ENCODE peak calls at places on chromosomes 3 and 15, in six cellular contexts. R is ACHN; O is LoVo; S is psoas muscle; P is activated CD4-positive, CD25-positive, alpha-beta regulatory T cell treated with anti-CD3 and anti-CD28 coated beads, Interleukin-2, amount 50 U/mL, for 72 hours; K is GM19239. M is an unnamed sample.

GRCh38 chr3:138848696-138849095 is 14.0 kb upstream of the PIK3CB start:
- DNase-seq in R (no peak), O (no peak), S (no peak), P (no peak), K (no peak), M (no peak)

GRCh38 chr3:170999737-171000242 is 26.7 kb downstream of the SLC2A2 start:
- DNase-seq in R (peak), O (peak), S (no peak), P (no peak), K (no peak), M (peak)

GRCh38 chr15:67054676-67055075 is 10.7 kb upstream of the SMAD3 start:
- DNase-seq in R (no peak), O (no peak), S (no peak), P (no peak), K (no peak), M (no peak)

GRCh38 chr15:41160639-41161315 is 44.7 kb upstream of the INO80 start:
- DNase-seq in R (no peak), O (no peak), S (no peak), P (no peak), K (no peak), M (no peak)

GRCh38 chr3:23710555-23710954 is 95.2 kb upstream of the UBE2E1 start:
- DNase-seq in R (no peak), O (no peak), S (peak), P (no peak), K (no peak), M (peak)

GRCh38 chr3:114179575-114179974 is 723 bp upstream of the DRD3 start:
- DNase-seq in R (peak), O (no peak), S (no peak), P (no peak), K (no peak), M (no peak)

GRCh38 chr15:72796515-72797337 is 13.2 kb upstream of the ADPGK start:
- DNase-seq in R (peak), O (peak), S (peak), P (peak), K (peak), M (peak)

GRCh38 chr15:40310001-40310959 is 2.5 kb upstream of the PLCB2 start:
- DNase-seq in R (peak), O (peak), S (no peak), P (peak), K (no peak), M (peak)

GRCh38 chr3:181210275-181210674 is 220.7 kb upstream of the DNAJC19 start:
- DNase-seq in R (peak), O (peak), S (no peak), P (no peak), K (no peak), M (no peak)

GRCh38 chr15:55696221-55696620 is 46.7 kb downstream of the PRTG start:
- DNase-seq in R (no peak), O (no peak), S (no peak), P (no peak), K (no peak), M (no peak)

GRCh38 chr3:125990253-125990970 is 21.4 kb downstream of the ROPN1B start:
- DNase-seq in R (no peak), O (no peak), S (peak), P (peak), K (peak), M (peak)

GRCh38 chr3:152797751-152798432 is 37.0 kb upstream of the P2RY1 start:
- DNase-seq in R (no peak), O (no peak), S (no peak), P (no peak), K (no peak), M (no peak)

GRCh38 chr3:129994883-129995559 is 20.5 kb downstream of the TRH start:
- DNase-seq in R (no peak), O (no peak), S (no peak), P (no peak), K (no peak), M (no peak)

GRCh38 chr3:148642214-148642613 is 55.5 kb upstream of the AGTR1 start:
- DNase-seq in R (no peak), O (no peak), S (no peak), P (no peak), K (no peak), M (no peak)

GRCh38 chr3:96776818-96777217 is 37.6 kb upstream of the EPHA6 start:
- DNase-seq in R (no peak), O (no peak), S (no peak), P (no peak), K (no peak), M (no peak)

GRCh38 chr3:50340404-50341329 is at the start of gene RASSF1:
- DNase-seq in R (no peak), O (peak), S (peak), P (peak), K (peak), M (peak)

GRCh38 chr15:74345051-74345450 is 22.4 kb downstream of the CYP11A1 start:
- DNase-seq in R (no peak), O (no peak), S (no peak), P (no peak), K (no peak), M (no peak)

GRCh38 chr3:117681619-117682018 is 972.0 kb downstream of the TUSC7 start:
- DNase-seq in R (no peak), O (no peak), S (no peak), P (no peak), K (no peak), M (no peak)

GRCh38 chr3:133930341-133930933 is 34.8 kb upstream of the RAB6B start:
- DNase-seq in R (peak), O (peak), S (no peak), P (no peak), K (no peak), M (no peak)

GRCh38 chr3:133254151-133254550 is 145.7 kb upstream of the BFSP2 start:
- DNase-seq in R (no peak), O (no peak), S (no peak), P (no peak), K (no peak), M (no peak)

GRCh38 chr3:55060921-55061555 is 133.2 kb upstream of the LRTM1 start:
- DNase-seq in R (no peak), O (no peak), S (no peak), P (no peak), K (no peak), M (no peak)

GRCh38 chr3:62159056-62159455 is 214.3 kb downstream of the FEZF2 start:
- DNase-seq in R (no peak), O (no peak), S (no peak), P (no peak), K (no peak), M (no peak)

GRCh38 chr3:184568918-184569829 is 7.6 kb downstream of the EPHB3 start:
- DNase-seq in R (peak), O (no peak), S (peak), P (no peak), K (no peak), M (peak)

GRCh38 chr3:100681496-100681895 is 27.8 kb upstream of the TFG start:
- DNase-seq in R (no peak), O (no peak), S (no peak), P (no peak), K (no peak), M (no peak)

GRCh38 chr3:56754753-56755365 is 46.9 kb downstream of the ARHGEF3 start:
- DNase-seq in R (no peak), O (no peak), S (no peak), P (peak), K (no peak), M (no peak)

GRCh38 chr3:153906366-153906765 is 214.8 kb upstream of the ARHGEF26 start:
- DNase-seq in R (no peak), O (no peak), S (no peak), P (no peak), K (no peak), M (no peak)

GRCh38 chr15:36965561-36966342 is 134.6 kb downstream of the MEIS2 start:
- DNase-seq in R (no peak), O (no peak), S (no peak), P (no peak), K (no peak), M (no peak)

GRCh38 chr15:73328986-73329385 is 39.8 kb downstream of the HCN4 start:
- DNase-seq in R (no peak), O (no peak), S (no peak), P (no peak), K (no peak), M (no peak)